ENCODE peak calls at places on chromosomes 12 and 14, in ten cellular contexts. O, M, F, G, Q, B, X, Y, P and A are unnamed samples.

GRCh38 chr14:53190938-53191337 is 37.8 kb upstream of the DDHD1 start:
- DNase-seq in Y (no peak), G (no peak), X (no peak), M (no peak), F (no peak), Q (no peak), O (no peak), B (no peak), P (peak; percentile 66), A (peak; percentile 29)

GRCh38 chr12:4217091-4217490 is 56.5 kb upstream of the CCND2 start:
- DNase-seq in Y (no peak), P (no peak), Q (no peak), X (no peak), G (no peak), M (no peak), B (no peak), F (no peak), O (no peak), A (no peak)

GRCh38 chr12:120713861-120714482 is 3.7 kb downstream of the UNC119B start:
- DNase-seq in M (peak; percentile 69), B (peak; percentile 84), Y (peak; percentile 77), O (no peak), G (no peak), Q (peak; percentile 73), F (peak; percentile 75), X (peak; percentile 50), P (peak; percentile 62), A (peak; percentile 87)

GRCh38 chr14:24389266-24389855 is 9.4 kb upstream of the NYNRIN start:
- DNase-seq in O (no peak), Y (no peak), B (no peak), M (no peak), G (no peak), F (no peak), X (no peak), P (no peak), Q (no peak), A (no peak)

GRCh38 chr14:23352506-23353432 is at the start of gene SLC22A17:
- DNase-seq in P (peak; percentile 60), F (peak; percentile 81), O (peak; percentile 32), B (peak; percentile 84), G (no peak), Y (peak; percentile 90), M (peak; percentile 55), Q (peak; percentile 84), X (peak; percentile 61), A (no peak)

GRCh38 chr14:90491221-90491867 is 94.5 kb downstream of the CALM1 start:
- DNase-seq in P (no peak), Q (no peak), Y (no peak), G (no peak), O (no peak), M (no peak), F (peak; percentile 30), X (peak; percentile 10), B (peak; percentile 84), A (no peak)

GRCh38 chr12:67774983-67775587 is 126.5 kb downstream of the DYRK2 start:
- DNase-seq in O (peak; percentile 32), B (no peak), Q (no peak), P (peak; percentile 25), Y (no peak), F (no peak), G (no peak), M (no peak), X (no peak), A (no peak)

GRCh38 chr12:120119395-120119973 is 2.9 kb upstream of the RAB35 start:
- DNase-seq in B (no peak), P (peak; percentile 36), X (no peak), F (no peak), M (no peak), Q (no peak), Y (no peak), O (no peak), G (no peak), A (peak; percentile 69)

GRCh38 chr14:90970167-90970600 is 90.3 kb downstream of the RPS6KA5 start:
- DNase-seq in Q (no peak), G (no peak), X (no peak), B (no peak), P (peak; percentile 50), M (peak; percentile 9), O (peak; percentile 5), F (no peak), Y (no peak), A (peak; percentile 20)

DNA sequence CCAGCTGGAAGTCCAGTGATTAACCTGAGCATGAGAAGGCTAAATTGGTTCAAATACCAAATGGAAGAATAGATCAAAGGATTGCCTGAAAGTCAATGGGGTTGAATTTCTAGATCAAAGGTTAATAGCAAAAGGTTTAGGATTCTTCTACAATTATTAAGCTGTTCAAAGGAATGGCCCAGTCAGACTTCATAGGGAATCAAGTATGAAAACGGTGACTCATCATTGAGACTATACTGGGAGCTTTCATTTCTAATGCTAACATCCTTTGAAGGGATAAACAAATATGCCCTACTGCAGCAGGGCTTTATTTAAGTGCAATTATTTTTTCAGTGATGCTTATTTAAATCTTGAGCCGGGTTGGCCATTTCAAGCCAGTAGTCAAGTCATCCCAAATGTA is 152.8 kb downstream of the RIMBP2 start:
- DNase-seq in Y (no peak), O (no peak), F (no peak), P (no peak), Q (no peak), B (no peak), M (no peak), X (no peak), G (no peak), A (no peak)
- TF ChIP-seq CTCF in Y (no peak), O (no peak), F (no peak), P (no peak), Q (no peak), B (no peak), M (no peak), X (no peak), G (no peak), A (no peak)

GRCh38 chr14:68337279-68337678 is 455.6 kb downstream of the ZFP36L1 start:
- DNase-seq in Y (no peak), M (no peak), G (no peak), P (no peak), X (no peak), F (no peak), O (no peak), Q (no peak), B (no peak), A (no peak)
- TF ChIP-seq CTCF in Y (no peak), M (no peak), G (no peak), P (no peak), X (no peak), F (no peak), O (no peak), Q (no peak), B (no peak), A (no peak)

DNA sequence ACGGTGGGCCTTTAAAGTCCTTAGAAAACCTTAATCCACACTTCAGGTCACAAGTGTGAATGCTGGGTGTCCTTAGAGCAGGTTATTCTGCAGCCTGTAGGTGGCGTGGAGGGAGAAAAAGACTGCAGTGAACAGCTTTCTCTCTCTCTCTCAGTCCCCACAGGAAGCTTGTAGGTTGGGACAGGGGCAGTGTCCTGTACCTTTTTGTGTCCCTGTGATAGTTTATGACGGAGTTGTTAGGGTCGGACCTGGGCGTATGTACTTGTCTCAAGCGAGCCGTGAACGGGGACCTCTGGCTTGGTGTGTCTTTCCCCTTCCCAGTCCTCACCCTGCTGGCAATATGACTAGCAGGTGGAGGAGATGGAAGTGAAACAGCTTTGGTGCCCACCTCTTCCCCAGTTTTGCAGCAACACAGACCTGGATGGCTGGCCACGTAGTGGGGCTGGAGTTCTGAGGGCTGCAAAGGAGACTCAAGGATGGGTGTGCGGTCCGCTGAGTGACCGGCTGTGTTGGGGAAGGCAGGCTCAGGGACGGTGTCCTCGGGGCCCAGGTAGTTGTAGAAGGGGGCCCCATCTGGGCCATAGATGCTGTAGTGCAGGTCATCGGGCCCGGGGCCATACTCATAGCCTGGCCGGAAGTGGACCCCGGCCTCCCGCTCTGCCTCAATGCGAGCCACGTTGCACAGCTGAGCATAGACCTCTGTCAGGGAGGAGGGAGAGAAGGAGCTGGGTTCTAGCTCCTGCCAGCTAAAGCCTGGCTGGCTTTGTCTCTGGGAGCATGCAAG is 8.9 kb downstream of the ISCA2 start:
- DNase-seq in B (no peak), Q (peak; percentile 79), G (no peak), M (no peak), X (no peak), Y (peak; percentile 69), P (peak; percentile 44), O (no peak), F (peak; percentile 47), A (peak; percentile 50)
- TF ChIP-seq CTCF in B (no peak), Q (peak; percentile 86), G (peak; percentile 42), M (peak; percentile 53), X (peak; percentile 55), Y (peak; percentile 71), P (peak; percentile 80), O (peak; percentile 73), F (peak; percentile 36), A (peak; percentile 46)

DNA sequence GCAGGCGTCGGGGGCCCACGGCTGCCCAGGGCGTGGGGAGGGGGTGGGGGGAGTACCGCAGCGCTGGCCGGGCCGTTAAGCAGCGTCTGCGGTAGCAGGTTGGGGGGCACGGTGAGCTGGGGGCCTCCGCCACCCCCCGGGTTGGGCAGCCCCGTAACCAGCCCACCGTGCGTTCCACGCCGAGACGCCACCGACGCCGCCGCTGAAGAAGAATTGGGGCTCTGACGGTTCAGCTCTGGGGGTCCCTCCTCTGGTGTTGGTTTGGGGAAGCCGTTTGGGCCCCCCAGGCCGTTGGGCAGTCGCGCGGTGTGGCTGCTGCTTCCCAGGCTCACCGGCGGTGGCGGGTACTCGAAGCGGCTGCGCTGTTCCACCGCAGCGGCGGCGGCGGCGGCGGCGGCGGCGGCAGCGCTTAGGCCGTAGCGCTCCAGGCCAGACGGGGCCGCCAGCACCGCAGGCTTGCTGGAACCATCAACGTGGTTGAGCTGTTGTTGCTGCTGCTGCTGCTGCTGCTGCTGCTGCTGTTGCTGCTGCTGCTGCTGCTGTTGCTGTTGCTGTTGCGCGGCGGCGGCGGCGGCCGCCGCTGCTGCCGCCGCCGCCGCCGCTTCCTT is 1.5 kb downstream of the IRF2BPL start:
- DNase-seq in X (no peak), Y (no peak), P (peak; percentile 41), F (no peak), B (peak; percentile 32), O (no peak), Q (no peak), M (no peak), G (no peak), A (peak; percentile 85)
- TF ChIP-seq CTCF in X (no peak), Y (peak; percentile 10), P (no peak), F (no peak), B (no peak), O (no peak), Q (peak; percentile 1), M (no peak), G (no peak), A (no peak)

GRCh38 chr14:73058224-73058922 is at the start of gene RBM25:
- DNase-seq in F (peak; percentile 97), Q (peak; percentile 98), B (peak; percentile 95), Y (peak; percentile 97), M (peak; percentile 95), P (peak; percentile 98), X (peak; percentile 97), G (peak; percentile 91), O (peak; percentile 94), A (peak; percentile 92)
- TF ChIP-seq CTCF in F (no peak), Q (no peak), B (no peak), Y (no peak), M (no peak), P (no peak), X (no peak), G (no peak), O (no peak), A (no peak)